ENCODE peak calls at places on chromosomes 5 and 9, in ten cellular contexts. F, B, A, R, G, W, C, H, M and X are unnamed samples.

GRCh38 chr5:112348387-112348786 is 70.7 kb downstream of the EPB41L4A start:
- DNase-seq in F (no peak), B (no peak), A (no peak), R (no peak), G (no peak), W (no peak), C (no peak), H (no peak), M (no peak), X (no peak)

GRCh38 chr5:78984020-78984610 is 995 bp downstream of the ARSB start:
- DNase-seq in F (no peak), B (no peak), A (no peak), R (peak; percentile 28), G (no peak), W (no peak), C (no peak), H (no peak), M (no peak), X (peak; percentile 14)

GRCh38 chr9:73081979-73082657 is 69.5 kb upstream of the ANXA1 start:
- DNase-seq in F (no peak), B (peak; percentile 17), A (no peak), R (peak; percentile 70), G (peak; percentile 66), W (no peak), C (no peak), H (no peak), M (peak; percentile 2), X (peak; percentile 11)

GRCh38 chr9:121612511-121612998 is 38.9 kb upstream of the DAB2IP start:
- DNase-seq in F (no peak), B (no peak), A (no peak), R (no peak), G (no peak), W (no peak), C (no peak), H (no peak), M (no peak), X (no peak)

GRCh38 chr9:70411141-70411929 is 3.1 kb downstream of the KLF9 start:
- DNase-seq in F (no peak), B (no peak), A (peak; percentile 83), R (peak; percentile 40), G (peak; percentile 71), W (no peak), C (no peak), H (no peak), M (peak; percentile 24), X (no peak)

GRCh38 chr5:135433626-135434426 is 13.3 kb downstream of the DCANP1 start:
- DNase-seq in F (no peak), B (no peak), A (no peak), R (no peak), G (no peak), W (no peak), C (no peak), H (no peak), M (no peak), X (no peak)

GRCh38 chr5:58507715-58508114 is 16.5 kb downstream of the GAPT start:
- DNase-seq in F (no peak), B (no peak), A (no peak), R (no peak), G (no peak), W (no peak), C (no peak), H (no peak), M (no peak), X (no peak)

GRCh38 chr5:54109931-54110330 is 200.4 kb downstream of the ARL15 start:
- DNase-seq in F (no peak), B (no peak), A (no peak), R (no peak), G (no peak), W (no peak), C (no peak), H (no peak), M (no peak), X (no peak)

GRCh38 chr9:114919611-114920010 is 10.8 kb downstream of the TNFSF8 start:
- DNase-seq in F (no peak), B (no peak), A (no peak), R (no peak), G (no peak), W (no peak), C (no peak), H (no peak), M (no peak), X (no peak)

GRCh38 chr5:54601393-54601792 is 83.8 kb downstream of the SNX18 start:
- DNase-seq in F (no peak), B (no peak), A (no peak), R (no peak), G (no peak), W (no peak), C (no peak), H (no peak), M (no peak), X (no peak)

GRCh38 chr9:114289571-114290481 is 33.1 kb upstream of the ORM1 start:
- DNase-seq in F (no peak), B (no peak), A (peak; percentile 59), R (no peak), G (no peak), W (no peak), C (no peak), H (no peak), M (no peak), X (no peak)

GRCh38 chr9:105676351-105676923 is 14.2 kb downstream of the TAL2 start:
- DNase-seq in F (no peak), B (no peak), A (no peak), R (peak; percentile 98), G (peak; percentile 84), W (no peak), C (no peak), H (no peak), M (no peak), X (no peak)